ENCODE peak calls at places on chromosomes 1 and 21, in four cellular contexts. One of them, this sample, is unnamed.

GRCh38 chr1:55781944-55782482 is 566.8 kb upstream of the USP24 start:
- DNase-seq in transverse colon: peak
- DNase-seq in GM12892: no peak
- DNase-seq in breast epithelium: no peak
- DNase-seq in this sample: no peak

GRCh38 chr1:116131866-116132605 is 20.8 kb downstream of the MAB21L3 start:
- DNase-seq in breast epithelium: no peak
- DNase-seq in transverse colon: no peak
- DNase-seq in GM12892: no peak
- DNase-seq in this sample: no peak

GRCh38 chr1:235009561-235010306 is 118.9 kb downstream of the TOMM20 start:
- DNase-seq in transverse colon: no peak
- DNase-seq in breast epithelium: no peak
- DNase-seq in GM12892: no peak
- DNase-seq in this sample: no peak

GRCh38 chr1:173475564-173476196 is 1.5 kb upstream of the PRDX6 start:
- DNase-seq in GM12892: no peak
- DNase-seq in transverse colon: peak
- DNase-seq in breast epithelium: no peak
- DNase-seq in this sample: no peak

GRCh38 chr1:11838349-11839272 is 9.0 kb downstream of the NPPA start:
- DNase-seq in GM12892: peak
- DNase-seq in transverse colon: peak
- DNase-seq in breast epithelium: peak
- DNase-seq in this sample: peak

GRCh38 chr1:236536540-236536939 is 12.8 kb downstream of the LGALS8 start:
- DNase-seq in GM12892: no peak
- DNase-seq in transverse colon: no peak
- DNase-seq in breast epithelium: no peak
- DNase-seq in this sample: no peak

GRCh38 chr1:151945725-151946365 is 36.5 kb upstream of the THEM4 start:
- DNase-seq in transverse colon: peak
- DNase-seq in GM12892: no peak
- DNase-seq in breast epithelium: peak
- DNase-seq in this sample: peak

GRCh38 chr1:56389813-56390539 is 189.4 kb downstream of the PLPP3 start:
- DNase-seq in transverse colon: no peak
- DNase-seq in GM12892: no peak
- DNase-seq in breast epithelium: no peak
- DNase-seq in this sample: no peak

GRCh38 chr1:201566933-201567801 is 28.2 kb downstream of the NAV1 start:
- DNase-seq in transverse colon: no peak
- DNase-seq in breast epithelium: no peak
- DNase-seq in GM12892: no peak
- DNase-seq in this sample: no peak

GRCh38 chr1:67973061-67973460 is 77.4 kb downstream of the DIRAS3 start:
- DNase-seq in breast epithelium: no peak
- DNase-seq in transverse colon: no peak
- DNase-seq in GM12892: no peak
- DNase-seq in this sample: no peak

GRCh38 chr1:222163895-222164294 is 384.0 kb downstream of the HHIPL2 start:
- DNase-seq in GM12892: no peak
- DNase-seq in breast epithelium: no peak
- DNase-seq in transverse colon: no peak
- DNase-seq in this sample: no peak

GRCh38 chr21:33685613-33686197 is 43.4 kb downstream of the ITSN1 start:
- DNase-seq in transverse colon: no peak
- DNase-seq in GM12892: no peak
- DNase-seq in breast epithelium: no peak
- DNase-seq in this sample: no peak

GRCh38 chr1:43366601-43367025 is 1.2 kb downstream of the ELOVL1 start:
- DNase-seq in GM12892: no peak
- DNase-seq in transverse colon: no peak
- DNase-seq in breast epithelium: no peak
- DNase-seq in this sample: no peak

GRCh38 chr1:53060580-53060979 is 1.4 kb upstream of the PODN start:
- DNase-seq in transverse colon: no peak
- DNase-seq in GM12892: no peak
- DNase-seq in breast epithelium: no peak
- DNase-seq in this sample: no peak

GRCh38 chr21:34733866-34734265 is 65.1 kb downstream of the CLIC6 start:
- DNase-seq in transverse colon: no peak
- DNase-seq in breast epithelium: no peak
- DNase-seq in GM12892: no peak
- DNase-seq in this sample: no peak

GRCh38 chr1:19062258-19063029 is 106.0 kb upstream of the IFFO2 start:
- DNase-seq in transverse colon: no peak
- DNase-seq in GM12892: no peak
- DNase-seq in breast epithelium: no peak
- DNase-seq in this sample: no peak

GRCh38 chr1:117608213-117608612 is 2.4 kb downstream of the TENT5C start:
- DNase-seq in breast epithelium: no peak
- DNase-seq in transverse colon: no peak
- DNase-seq in GM12892: no peak
- DNase-seq in this sample: no peak

GRCh38 chr1:207821464-207822045 is 69.7 kb downstream of the CD46 start:
- DNase-seq in GM12892: no peak
- DNase-seq in transverse colon: no peak
- DNase-seq in breast epithelium: no peak
- DNase-seq in this sample: no peak

GRCh38 chr1:172399369-172400072 is 21.0 kb upstream of the C1orf105 start:
- DNase-seq in breast epithelium: no peak
- DNase-seq in transverse colon: peak
- DNase-seq in GM12892: no peak
- DNase-seq in this sample: peak

GRCh38 chr1:1179339-1179982 is 5.8 kb downstream of the TTLL10 start:
- DNase-seq in GM12892: no peak
- DNase-seq in transverse colon: peak
- DNase-seq in breast epithelium: no peak
- DNase-seq in this sample: no peak

GRCh38 chr1:47627471-47628370 is 189.9 kb downstream of the FOXD2 start:
- DNase-seq in GM12892: no peak
- DNase-seq in breast epithelium: no peak
- DNase-seq in transverse colon: no peak
- DNase-seq in this sample: peak

GRCh38 chr1:186142159-186142558 is 232.9 kb downstream of the TPR start:
- DNase-seq in breast epithelium: no peak
- DNase-seq in GM12892: no peak
- DNase-seq in transverse colon: no peak
- DNase-seq in this sample: no peak

GRCh38 chr1:111738436-111739221 is 566 bp downstream of the INKA2 start:
- DNase-seq in breast epithelium: peak
- DNase-seq in GM12892: peak
- DNase-seq in transverse colon: peak
- DNase-seq in this sample: peak

GRCh38 chr1:114986286-114986685 is 43.3 kb upstream of the TSHB start:
- DNase-seq in breast epithelium: no peak
- DNase-seq in transverse colon: no peak
- DNase-seq in GM12892: no peak
- DNase-seq in this sample: no peak

GRCh38 chr1:82227286-82227685 is 426.6 kb downstream of the ADGRL2 start:
- DNase-seq in GM12892: no peak
- DNase-seq in breast epithelium: no peak
- DNase-seq in transverse colon: no peak
- DNase-seq in this sample: no peak

GRCh38 chr1:183178490-183178889 is 7.6 kb upstream of the LAMC2 start:
- DNase-seq in GM12892: no peak
- DNase-seq in breast epithelium: no peak
- DNase-seq in transverse colon: no peak
- DNase-seq in this sample: no peak

GRCh38 chr1:51266791-51267190 is 30.7 kb downstream of the RNF11 start:
- DNase-seq in GM12892: no peak
- DNase-seq in breast epithelium: no peak
- DNase-seq in transverse colon: no peak
- DNase-seq in this sample: no peak

DNA sequence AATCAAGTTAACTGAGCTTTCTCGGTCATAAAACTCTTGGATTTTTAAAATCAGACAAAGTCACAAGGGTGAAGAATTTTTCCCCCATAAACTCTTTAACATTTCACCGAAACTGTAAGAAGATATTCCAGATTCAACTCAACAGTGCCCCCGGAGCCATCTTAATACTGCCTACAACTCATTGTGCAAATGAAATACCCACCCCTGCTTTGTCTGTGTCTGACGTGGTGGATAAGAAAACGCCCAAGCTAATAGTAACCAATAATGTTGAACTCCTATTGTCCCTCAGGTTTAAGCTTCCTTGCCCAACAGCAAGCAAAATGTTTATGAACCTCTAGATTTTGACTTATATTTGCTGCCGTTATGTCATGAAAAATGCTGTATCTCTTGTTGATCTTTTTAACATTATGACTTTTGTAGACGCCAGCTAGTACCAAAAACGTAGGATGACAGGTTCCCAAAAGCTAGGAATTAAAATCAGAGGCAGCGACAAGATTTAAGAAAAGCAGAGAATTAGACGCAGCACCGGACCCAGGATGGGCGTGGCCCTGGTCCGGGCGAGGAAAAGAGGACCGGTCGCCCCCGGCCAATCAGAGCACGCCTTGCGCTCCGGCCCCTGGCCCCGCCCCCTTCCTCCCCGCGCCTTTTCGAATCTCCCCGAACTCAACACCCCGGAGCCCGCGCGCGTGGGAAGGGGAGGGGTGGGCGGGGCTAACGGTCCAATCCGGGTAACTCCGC is 1.1 kb downstream of the STMN1 start:
- DNase-seq in GM12892: peak
- DNase-seq in transverse colon: peak
- DNase-seq in breast epithelium: peak
- DNase-seq in this sample: peak
- TF ChIP-seq POLR2AphosphoS5 in GM12892: peak
- TF ChIP-seq POLR2AphosphoS5 in transverse colon: no peak
- TF ChIP-seq POLR2AphosphoS5 in breast epithelium: no peak
- TF ChIP-seq POLR2AphosphoS5 in this sample: no peak

GRCh38 chr1:168972887-168973286 is 133.6 kb upstream of the ATP1B1 start:
- DNase-seq in GM12892: no peak
- DNase-seq in breast epithelium: peak
- DNase-seq in transverse colon: no peak
- DNase-seq in this sample: peak
- TF ChIP-seq POLR2AphosphoS5 in GM12892: no peak
- TF ChIP-seq POLR2AphosphoS5 in breast epithelium: no peak
- TF ChIP-seq POLR2AphosphoS5 in transverse colon: no peak
- TF ChIP-seq POLR2AphosphoS5 in this sample: peak

GRCh38 chr1:165497444-165498013 is 46.3 kb upstream of the LRRC52 start:
- DNase-seq in transverse colon: no peak
- DNase-seq in breast epithelium: no peak
- DNase-seq in GM12892: no peak
- DNase-seq in this sample: no peak

GRCh38 chr1:165496493-165496892 is 47.3 kb upstream of the LRRC52 start:
- DNase-seq in breast epithelium: no peak
- DNase-seq in transverse colon: no peak
- DNase-seq in GM12892: no peak
- DNase-seq in this sample: no peak

GRCh38 chr1:165492845-165493244 is 47.9 kb upstream of the RXRG start:
- DNase-seq in transverse colon: no peak
- DNase-seq in breast epithelium: no peak
- DNase-seq in GM12892: no peak
- DNase-seq in this sample: no peak

GRCh38 chr1:165494949-165495810 is 48.6 kb upstream of the LRRC52 start:
- DNase-seq in breast epithelium: no peak
- DNase-seq in GM12892: no peak
- DNase-seq in transverse colon: no peak
- DNase-seq in this sample: no peak

GRCh38 chr1:165495811-165496143 is 48.0 kb upstream of the LRRC52 start:
- DNase-seq in transverse colon: no peak
- DNase-seq in breast epithelium: no peak
- DNase-seq in GM12892: no peak
- DNase-seq in this sample: no peak
- TF ChIP-seq POLR2AphosphoS5 in transverse colon: no peak
- TF ChIP-seq POLR2AphosphoS5 in breast epithelium: no peak
- TF ChIP-seq POLR2AphosphoS5 in GM12892: no peak
- TF ChIP-seq POLR2AphosphoS5 in this sample: no peak

GRCh38 chr1:3775498-3776230 is 3.1 kb downstream of the SMIM1 start:
- DNase-seq in GM12892: peak
- DNase-seq in transverse colon: peak
- DNase-seq in breast epithelium: no peak
- DNase-seq in this sample: peak
- TF ChIP-seq POLR2AphosphoS5 in GM12892: no peak
- TF ChIP-seq POLR2AphosphoS5 in transverse colon: peak
- TF ChIP-seq POLR2AphosphoS5 in breast epithelium: no peak
- TF ChIP-seq POLR2AphosphoS5 in this sample: no peak

GRCh38 chr1:77888071-77888428 is 374 bp upstream of the NEXN start:
- DNase-seq in transverse colon: no peak
- DNase-seq in GM12892: peak
- DNase-seq in breast epithelium: no peak
- DNase-seq in this sample: no peak

GRCh38 chr1:77891200-77891599 is 2.8 kb downstream of the NEXN start:
- DNase-seq in transverse colon: no peak
- DNase-seq in breast epithelium: no peak
- DNase-seq in GM12892: no peak
- DNase-seq in this sample: no peak

GRCh38 chr1:77889240-77889637 is 815 bp downstream of the NEXN start:
- DNase-seq in transverse colon: no peak
- DNase-seq in GM12892: no peak
- DNase-seq in breast epithelium: no peak
- DNase-seq in this sample: no peak

GRCh38 chr1:77888429-77889239 is at the start of gene NEXN:
- DNase-seq in transverse colon: peak
- DNase-seq in breast epithelium: peak
- DNase-seq in GM12892: peak
- DNase-seq in this sample: peak

DNA sequence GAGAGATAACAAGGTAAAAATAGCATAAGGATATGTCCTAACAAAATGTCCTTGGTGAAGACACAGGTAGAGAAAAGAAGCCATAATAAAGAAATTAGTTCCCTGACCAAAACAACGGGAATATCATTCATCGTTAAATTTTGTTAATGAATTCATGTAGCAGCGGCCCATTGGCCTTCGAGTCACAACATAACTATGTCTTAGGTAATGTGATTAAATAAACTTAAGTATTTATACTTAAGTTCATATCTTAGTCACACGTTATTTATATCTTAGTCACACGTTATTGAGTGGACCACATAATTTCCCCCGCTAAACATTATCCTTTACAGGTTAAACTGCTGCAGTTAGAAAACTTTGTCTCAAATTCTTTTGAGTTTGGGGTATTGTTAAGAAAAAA is 1.2 kb downstream of the NEXN start:
- DNase-seq in breast epithelium: no peak
- DNase-seq in transverse colon: no peak
- DNase-seq in GM12892: no peak
- DNase-seq in this sample: no peak
- TF ChIP-seq POLR2AphosphoS5 in breast epithelium: no peak
- TF ChIP-seq POLR2AphosphoS5 in transverse colon: peak
- TF ChIP-seq POLR2AphosphoS5 in GM12892: no peak
- TF ChIP-seq POLR2AphosphoS5 in this sample: peak

This sample was measured in stomach.